ENCODE peak calls at places on chromosome 4, in seven cellular contexts. One of them, this sample, is unnamed.

GRCh38 chr4:106329027-106329618 is 12.8 kb downstream of the AIMP1 start:
- DNase-seq in A549: peak; percentile 46
- DNase-seq in EL: peak; percentile 51
- DNase-seq in kidney epithelial cell: no peak
- DNase-seq in foreskin fibroblast: peak; percentile 39
- DNase-seq in tibial artery: no peak
- DNase-seq in T-helper 2 cell: no peak
- DNase-seq in this sample: no peak

GRCh38 chr4:144209491-144209890 is 69.0 kb upstream of the GYPA start:
- DNase-seq in A549: no peak
- DNase-seq in EL: no peak
- DNase-seq in kidney epithelial cell: no peak
- DNase-seq in foreskin fibroblast: no peak
- DNase-seq in tibial artery: no peak
- DNase-seq in T-helper 2 cell: no peak
- DNase-seq in this sample: no peak

GRCh38 chr4:141331534-141332358 is 111.1 kb downstream of the ZNF330 start:
- DNase-seq in A549: no peak
- DNase-seq in EL: no peak
- DNase-seq in kidney epithelial cell: no peak
- DNase-seq in foreskin fibroblast: no peak
- DNase-seq in tibial artery: no peak
- DNase-seq in T-helper 2 cell: no peak
- DNase-seq in this sample: no peak

GRCh38 chr4:111546881-111547280 is 598.4 kb upstream of the FAM241A start:
- DNase-seq in A549: no peak
- DNase-seq in EL: no peak
- DNase-seq in kidney epithelial cell: no peak
- DNase-seq in foreskin fibroblast: no peak
- DNase-seq in tibial artery: no peak
- DNase-seq in T-helper 2 cell: no peak
- DNase-seq in this sample: no peak

GRCh38 chr4:180449395-180449956 is 1793.7 kb upstream of the TENM3 start:
- DNase-seq in A549: peak; percentile 56
- DNase-seq in EL: no peak
- DNase-seq in kidney epithelial cell: peak; percentile 7
- DNase-seq in foreskin fibroblast: no peak
- DNase-seq in tibial artery: no peak
- DNase-seq in T-helper 2 cell: no peak
- DNase-seq in this sample: no peak

GRCh38 chr4:99540287-99540939 is 23.4 kb downstream of the TRMT10A start:
- DNase-seq in A549: no peak
- DNase-seq in EL: no peak
- DNase-seq in kidney epithelial cell: peak; percentile 4
- DNase-seq in foreskin fibroblast: no peak
- DNase-seq in tibial artery: no peak
- DNase-seq in T-helper 2 cell: no peak
- DNase-seq in this sample: no peak

GRCh38 chr4:146033149-146033548 is 94.5 kb upstream of the ZNF827 start:
- DNase-seq in A549: no peak
- DNase-seq in EL: no peak
- DNase-seq in kidney epithelial cell: peak; percentile 9
- DNase-seq in foreskin fibroblast: no peak
- DNase-seq in tibial artery: no peak
- DNase-seq in T-helper 2 cell: no peak
- DNase-seq in this sample: no peak

GRCh38 chr4:128256539-128256938 is 31.1 kb downstream of the PGRMC2 start:
- DNase-seq in A549: no peak
- DNase-seq in EL: no peak
- DNase-seq in kidney epithelial cell: no peak
- DNase-seq in foreskin fibroblast: no peak
- DNase-seq in tibial artery: no peak
- DNase-seq in T-helper 2 cell: no peak
- DNase-seq in this sample: no peak

GRCh38 chr4:6972911-6973310 is 63.3 kb downstream of the TBC1D14 start:
- DNase-seq in A549: no peak
- DNase-seq in EL: no peak
- DNase-seq in kidney epithelial cell: no peak
- DNase-seq in foreskin fibroblast: no peak
- DNase-seq in tibial artery: no peak
- DNase-seq in T-helper 2 cell: no peak
- DNase-seq in this sample: no peak

GRCh38 chr4:16573181-16573580 is 325.3 kb downstream of the LDB2 start:
- DNase-seq in A549: no peak
- DNase-seq in EL: peak; percentile 40
- DNase-seq in kidney epithelial cell: no peak
- DNase-seq in foreskin fibroblast: no peak
- DNase-seq in tibial artery: peak; percentile 37
- DNase-seq in T-helper 2 cell: no peak
- DNase-seq in this sample: no peak

GRCh38 chr4:76821661-76822060 is 76.3 kb downstream of the SOWAHB start:
- DNase-seq in A549: no peak
- DNase-seq in EL: no peak
- DNase-seq in kidney epithelial cell: no peak
- DNase-seq in foreskin fibroblast: no peak
- DNase-seq in tibial artery: no peak
- DNase-seq in T-helper 2 cell: no peak
- DNase-seq in this sample: no peak

GRCh38 chr4:26772096-26772495 is 88.5 kb upstream of the STIM2 start:
- DNase-seq in A549: no peak
- DNase-seq in EL: no peak
- DNase-seq in kidney epithelial cell: no peak
- DNase-seq in foreskin fibroblast: no peak
- DNase-seq in tibial artery: no peak
- DNase-seq in T-helper 2 cell: no peak
- DNase-seq in this sample: no peak

GRCh38 chr4:152052431-152053057 is 291.7 kb upstream of the GATB start:
- DNase-seq in A549: no peak
- DNase-seq in EL: no peak
- DNase-seq in kidney epithelial cell: no peak
- DNase-seq in foreskin fibroblast: no peak
- DNase-seq in tibial artery: no peak
- DNase-seq in T-helper 2 cell: no peak
- DNase-seq in this sample: no peak

GRCh38 chr4:2913168-2913567 is 50.0 kb downstream of the NOP14 start:
- DNase-seq in A549: no peak
- DNase-seq in EL: no peak
- DNase-seq in kidney epithelial cell: no peak
- DNase-seq in foreskin fibroblast: no peak
- DNase-seq in tibial artery: no peak
- DNase-seq in T-helper 2 cell: no peak
- DNase-seq in this sample: no peak

GRCh38 chr4:176031927-176032326 is 33.7 kb upstream of the WDR17 start:
- DNase-seq in A549: no peak
- DNase-seq in EL: peak; percentile 4
- DNase-seq in kidney epithelial cell: no peak
- DNase-seq in foreskin fibroblast: no peak
- DNase-seq in tibial artery: no peak
- DNase-seq in T-helper 2 cell: no peak
- DNase-seq in this sample: no peak

GRCh38 chr4:109207060-109207459 is 95.4 kb downstream of the COL25A1 start:
- DNase-seq in A549: no peak
- DNase-seq in EL: peak; percentile 45
- DNase-seq in kidney epithelial cell: peak; percentile 2
- DNase-seq in foreskin fibroblast: peak; percentile 43
- DNase-seq in tibial artery: no peak
- DNase-seq in T-helper 2 cell: no peak
- DNase-seq in this sample: no peak

GRCh38 chr4:10180603-10180926 is 64.0 kb upstream of the WDR1 start:
- DNase-seq in A549: no peak
- DNase-seq in EL: no peak
- DNase-seq in kidney epithelial cell: no peak
- DNase-seq in foreskin fibroblast: no peak
- DNase-seq in tibial artery: no peak
- DNase-seq in T-helper 2 cell: no peak
- DNase-seq in this sample: no peak

GRCh38 chr4:118942465-118942864 is 53.8 kb downstream of the SYNPO2 start:
- DNase-seq in A549: no peak
- DNase-seq in EL: peak; percentile 58
- DNase-seq in kidney epithelial cell: no peak
- DNase-seq in foreskin fibroblast: peak; percentile 48
- DNase-seq in tibial artery: no peak
- DNase-seq in T-helper 2 cell: no peak
- DNase-seq in this sample: no peak

GRCh38 chr4:9762823-9763475 is 18.5 kb upstream of the DRD5 start:
- DNase-seq in A549: peak; percentile 69
- DNase-seq in EL: peak; percentile 56
- DNase-seq in kidney epithelial cell: peak; percentile 26
- DNase-seq in foreskin fibroblast: peak; percentile 41
- DNase-seq in tibial artery: peak; percentile 60
- DNase-seq in T-helper 2 cell: no peak
- DNase-seq in this sample: peak; percentile 36

This sample was measured in GM18507.